ENCODE peak calls at places on chromosomes 11 and 22, in eight cellular contexts. X, C, O, J, M, Q, Y and N are unnamed samples.

GRCh38 chr22:32897400-32897799 is 95.9 kb downstream of the TIMP3 start:
- DNase-seq in Y (no peak), Q (no peak), M (no peak), X (no peak), C (no peak), O (no peak), J (peak), N (no peak)

GRCh38 chr11:10728154-10728553 is 22.9 kb upstream of the CTR9 start:
- DNase-seq in O (no peak), Y (no peak), J (no peak), X (no peak), M (no peak), Q (no peak), C (no peak), N (no peak)

GRCh38 chr11:128757235-128757711 is 63.4 kb downstream of the FLI1 start:
- DNase-seq in C (no peak), M (peak), O (peak), Q (no peak), Y (no peak), X (peak), J (peak), N (peak)

GRCh38 chr22:50129121-50129734 is 39.4 kb downstream of the MOV10L1 start:
- DNase-seq in Q (no peak), O (no peak), J (no peak), Y (no peak), M (peak), X (no peak), C (no peak), N (no peak)

GRCh38 chr11:82523141-82523540 is 210.5 kb downstream of the FAM181B start:
- DNase-seq in X (no peak), O (no peak), C (no peak), Q (no peak), Y (no peak), J (no peak), M (no peak), N (no peak)

GRCh38 chr11:6646631-6647281 is 8.9 kb downstream of the DCHS1 start:
- DNase-seq in M (peak), Y (peak), O (no peak), C (peak), X (no peak), J (peak), Q (no peak), N (peak)

GRCh38 chr11:36711104-36711825 is 113.2 kb upstream of the RAG2 start:
- DNase-seq in C (no peak), M (no peak), Y (no peak), O (no peak), Q (no peak), J (no peak), X (no peak), N (no peak)

GRCh38 chr22:45335021-45335818 is 25.5 kb downstream of the FAM118A start:
- DNase-seq in Y (peak), J (no peak), M (no peak), Q (peak), O (no peak), X (no peak), C (peak), N (no peak)

GRCh38 chr22:46053563-46054090 is 76.7 kb upstream of the WNT7B start:
- DNase-seq in C (no peak), X (no peak), M (peak), Y (peak), J (peak), Q (no peak), O (peak), N (no peak)

GRCh38 chr11:117969160-117969991 is 16.8 kb upstream of the IL10RA start:
- DNase-seq in Y (no peak), X (no peak), Q (no peak), M (no peak), J (no peak), O (no peak), C (peak), N (no peak)

GRCh38 chr11:86795962-86796361 is 4.4 kb upstream of the PRSS23 start:
- DNase-seq in C (no peak), X (no peak), J (peak), Y (no peak), Q (no peak), M (no peak), O (no peak), N (no peak)

GRCh38 chr11:75311858-75312288 is 39.6 kb downstream of the ARRB1 start:
- DNase-seq in C (peak), O (no peak), Q (no peak), X (no peak), M (peak), Y (peak), J (peak), N (no peak)

GRCh38 chr11:72753341-72754148 is 1.3 kb upstream of the ARAP1 start:
- DNase-seq in Y (no peak), Q (no peak), O (no peak), X (no peak), J (no peak), C (no peak), M (no peak), N (no peak)
- H3K4me3 ChIP-seq in Y (no peak), Q (no peak), O (no peak), X (peak), J (no peak), C (no peak), M (no peak), N (no peak)

DNA sequence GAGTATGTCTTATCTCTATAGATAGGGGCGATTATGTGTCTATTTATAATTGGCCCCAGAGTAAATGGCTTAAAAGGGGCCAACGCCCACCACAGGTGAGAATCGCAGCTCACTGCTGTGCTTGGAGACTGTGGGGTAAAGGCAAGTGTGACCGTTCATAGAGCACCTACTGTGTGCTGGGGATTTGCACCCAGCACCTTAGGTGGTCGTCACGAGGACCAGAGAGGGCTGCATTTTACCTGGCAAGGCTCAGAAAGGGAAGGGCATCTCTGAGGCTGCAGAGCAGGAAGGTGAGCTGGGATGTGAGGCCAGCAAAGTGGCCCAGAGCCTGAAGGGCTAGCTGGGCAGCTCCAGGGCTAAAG is 13.8 kb upstream of the TCF20 start:
- DNase-seq in Y (no peak), J (no peak), C (no peak), M (no peak), X (no peak), O (no peak), Q (no peak), N (no peak)
- H3K4me3 ChIP-seq in Y (no peak), J (no peak), C (no peak), M (no peak), X (no peak), O (no peak), Q (no peak), N (no peak)

GRCh38 chr22:23536821-23537345 is 43.2 kb downstream of the IGLL1 start:
- DNase-seq in O (peak), Q (no peak), Y (no peak), M (no peak), C (no peak), J (no peak), X (no peak), N (no peak)

GRCh38 chr22:23538502-23538860 is 41.6 kb downstream of the IGLL1 start:
- DNase-seq in Y (no peak), O (peak), C (no peak), M (no peak), Q (no peak), J (no peak), X (no peak), N (no peak)

GRCh38 chr22:23542933-23543332 is 37.2 kb downstream of the IGLL1 start:
- DNase-seq in J (peak), Q (no peak), C (no peak), O (no peak), Y (no peak), M (peak), X (no peak), N (no peak)

GRCh38 chr22:23537421-23537820 is 42.7 kb downstream of the IGLL1 start:
- DNase-seq in C (no peak), X (no peak), J (no peak), M (no peak), Y (no peak), O (peak), Q (no peak), N (peak)

DNA sequence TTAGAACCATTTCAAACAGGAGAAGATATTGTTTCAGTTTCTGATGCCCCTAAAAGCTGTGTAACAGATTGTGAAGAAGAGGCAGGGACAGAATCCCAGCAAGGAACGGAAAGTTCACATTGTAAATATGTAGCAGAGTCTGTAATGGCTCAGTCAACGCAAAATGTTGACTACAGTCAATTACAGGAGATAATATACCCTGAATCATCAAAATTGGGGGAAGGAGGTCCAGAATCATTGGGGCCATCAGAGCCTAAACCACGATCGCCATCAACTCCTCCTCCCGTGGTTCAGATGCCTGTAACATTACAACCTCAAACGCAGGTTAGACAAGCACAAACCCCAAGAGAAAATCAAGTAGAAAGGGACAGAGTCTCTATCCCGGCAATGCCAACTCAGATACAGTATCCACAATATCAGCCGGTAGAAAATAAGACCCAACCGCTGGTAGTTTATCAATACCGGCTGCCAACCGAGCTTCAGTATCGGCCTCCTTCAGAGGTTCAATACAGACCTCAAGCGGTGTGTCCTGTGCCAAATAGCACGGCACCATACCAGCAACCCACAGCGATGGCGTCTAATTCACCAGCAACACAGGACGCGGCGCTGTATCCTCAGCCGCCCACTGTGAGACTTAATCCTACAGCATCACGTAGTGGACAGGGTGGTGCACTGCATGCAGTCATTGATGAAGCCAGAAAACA is 40.8 kb downstream of the IGLL1 start:
- DNase-seq in O (peak), J (peak), M (peak), Y (peak), C (peak), X (peak), Q (peak), N (peak)
- H3K4me3 ChIP-seq in O (no peak), J (no peak), M (no peak), Y (peak), C (no peak), X (peak), Q (no peak), N (peak)

GRCh38 chr22:17161991-17162390 is 2.9 kb upstream of the HDHD5 start:
- DNase-seq in J (no peak), X (no peak), C (no peak), Y (no peak), M (no peak), Q (no peak), O (no peak), N (no peak)
- H3K4me3 ChIP-seq in J (no peak), X (no peak), C (no peak), Y (no peak), M (no peak), Q (no peak), O (no peak), N (no peak)